ENCODE peak calls at places on chromosomes 12 and 14, in seven cellular contexts. G, J, F, L, N, V and D are unnamed samples.

GRCh38 chr14:65637780-65638179 is 225.2 kb downstream of the FUT8 start:
- DNase-seq in G (no peak), J (no peak), F (no peak), L (no peak), N (no peak), V (no peak), D (no peak)

GRCh38 chr14:81330619-81331122 is 69.5 kb downstream of the STON2 start:
- DNase-seq in G (no peak), J (no peak), F (no peak), L (no peak), N (no peak), V (no peak), D (no peak)

GRCh38 chr14:99202516-99202915 is 69.5 kb downstream of the BCL11B start:
- DNase-seq in G (no peak), J (no peak), F (no peak), L (no peak), N (no peak), V (no peak), D (no peak)

GRCh38 chr12:127162902-127163301 is 1104.1 kb upstream of the TMEM132C start:
- DNase-seq in G (no peak), J (no peak), F (no peak), L (no peak), N (no peak), V (no peak), D (no peak)

GRCh38 chr12:64673490-64674169 is 63.3 kb downstream of the RASSF3 start:
- DNase-seq in G (peak; percentile 58), J (no peak), F (no peak), L (no peak), N (no peak), V (no peak), D (peak; percentile 32)

GRCh38 chr14:22822619-22823551 is 6.8 kb upstream of the MRPL52 start:
- DNase-seq in G (peak; percentile 96), J (peak; percentile 65), F (peak; percentile 84), L (peak; percentile 88), N (peak; percentile 80), V (peak; percentile 66), D (peak; percentile 80)

GRCh38 chr14:35365130-35366047 is 39.2 kb downstream of the NFKBIA start:
- DNase-seq in G (no peak), J (peak; percentile 73), F (peak; percentile 62), L (peak; percentile 60), N (peak; percentile 76), V (peak; percentile 96), D (no peak)

GRCh38 chr12:58425481-58426392 is 484.4 kb downstream of the ATP23 start:
- DNase-seq in G (peak; percentile 84), J (peak; percentile 30), F (peak; percentile 62), L (peak; percentile 57), N (no peak), V (peak; percentile 34), D (no peak)

GRCh38 chr12:68844318-68844745 is 36.4 kb downstream of the MDM2 start:
- DNase-seq in G (no peak), J (no peak), F (no peak), L (no peak), N (no peak), V (no peak), D (no peak)

GRCh38 chr14:55867726-55868125 is 250.5 kb upstream of the PELI2 start:
- DNase-seq in G (no peak), J (no peak), F (no peak), L (no peak), N (no peak), V (no peak), D (no peak)

GRCh38 chr12:124363376-124363965 is 68.6 kb downstream of the RFLNA start:
- DNase-seq in G (no peak), J (no peak), F (no peak), L (no peak), N (no peak), V (no peak), D (no peak)

GRCh38 chr12:461425-461824 is 1.7 kb downstream of the B4GALNT3 start:
- DNase-seq in G (no peak), J (no peak), F (peak; percentile 79), L (no peak), N (no peak), V (peak; percentile 50), D (no peak)

GRCh38 chr12:123232472-123232806 is 502 bp downstream of the MPHOSPH9 start:
- DNase-seq in G (no peak), J (no peak), F (no peak), L (no peak), N (no peak), V (no peak), D (no peak)

GRCh38 chr12:2649201-2650030 is 145.4 kb upstream of the FKBP4 start:
- DNase-seq in G (no peak), J (no peak), F (no peak), L (no peak), N (no peak), V (no peak), D (no peak)

GRCh38 chr12:119528241-119528640 is 65.3 kb upstream of the TMEM233 start:
- DNase-seq in G (peak; percentile 82), J (no peak), F (no peak), L (no peak), N (no peak), V (no peak), D (no peak)

GRCh38 chr12:113220593-113221180 is 577 bp upstream of the TPCN1 start:
- DNase-seq in G (no peak), J (no peak), F (no peak), L (no peak), N (no peak), V (no peak), D (no peak)

GRCh38 chr14:72000907-72001306 is 68.7 kb downstream of the RGS6 start:
- DNase-seq in G (no peak), J (peak; percentile 49), F (no peak), L (peak; percentile 31), N (peak; percentile 48), V (no peak), D (no peak)

GRCh38 chr12:102407776-102408486 is 72.4 kb downstream of the IGF1 start:
- DNase-seq in G (no peak), J (no peak), F (no peak), L (no peak), N (no peak), V (no peak), D (no peak)

GRCh38 chr14:85594217-85594616 is 64.3 kb downstream of the FLRT2 start:
- DNase-seq in G (no peak), J (no peak), F (no peak), L (no peak), N (no peak), V (no peak), D (no peak)

GRCh38 chr12:30447061-30447750 is 248.5 kb downstream of the IPO8 start:
- DNase-seq in G (no peak), J (no peak), F (no peak), L (no peak), N (no peak), V (no peak), D (no peak)

GRCh38 chr12:109718390-109718789 is 4.8 kb downstream of the FAM222A start:
- DNase-seq in G (peak; percentile 94), J (no peak), F (no peak), L (peak; percentile 59), N (no peak), V (peak; percentile 27), D (peak; percentile 58)

GRCh38 chr12:76368230-76368629 is 20.0 kb upstream of the BBS10 start:
- DNase-seq in G (no peak), J (no peak), F (no peak), L (no peak), N (no peak), V (no peak), D (no peak)

GRCh38 chr14:52399886-52400599 is 85.9 kb downstream of the PTGER2 start:
- DNase-seq in G (peak; percentile 27), J (no peak), F (peak; percentile 39), L (no peak), N (no peak), V (no peak), D (no peak)

GRCh38 chr12:94170690-94171594 is 22.6 kb downstream of the PLXNC1 start:
- DNase-seq in G (no peak), J (no peak), F (no peak), L (no peak), N (no peak), V (no peak), D (no peak)

GRCh38 chr12:94169966-94170689 is 21.8 kb downstream of the PLXNC1 start:
- DNase-seq in G (no peak), J (no peak), F (no peak), L (no peak), N (no peak), V (peak; percentile 20), D (no peak)

GRCh38 chr12:94168041-94168440 is 19.7 kb downstream of the PLXNC1 start:
- DNase-seq in G (no peak), J (peak; percentile 35), F (no peak), L (no peak), N (no peak), V (no peak), D (no peak)

GRCh38 chr12:94171595-94171930 is 23.2 kb downstream of the PLXNC1 start:
- DNase-seq in G (no peak), J (no peak), F (no peak), L (no peak), N (no peak), V (no peak), D (no peak)

GRCh38 chr12:94169495-94169894 is 21.1 kb downstream of the PLXNC1 start:
- DNase-seq in G (no peak), J (no peak), F (no peak), L (no peak), N (no peak), V (no peak), D (no peak)
- H3K4me1 ChIP-seq in G (peaks cover 50% of the 10 kb centered on the region), J (no peaks in the 10 kb centered on the region), F (no peaks in the 10 kb centered on the region), L (no peaks in the 10 kb centered on the region), N (peaks cover 22% of the 10 kb centered on the region), V (peaks cover 11% of the 10 kb centered on the region), D (no peaks in the 10 kb centered on the region)

GRCh38 chr12:50167026-50167742 is at the start of gene CERS5:
- DNase-seq in G (peak; percentile 99), J (peak; percentile 98), F (peak; percentile 98), L (peak; percentile 99), N (peak; percentile 99), V (peak; percentile 99), D (peak; percentile 100)
- TF ChIP-seq CTCF in G (peak; percentile 20), J (peak; percentile 41), F (no peak), L (no peak), N (peak; percentile 40), V (peak; percentile 7), D (no peak)

DNA sequence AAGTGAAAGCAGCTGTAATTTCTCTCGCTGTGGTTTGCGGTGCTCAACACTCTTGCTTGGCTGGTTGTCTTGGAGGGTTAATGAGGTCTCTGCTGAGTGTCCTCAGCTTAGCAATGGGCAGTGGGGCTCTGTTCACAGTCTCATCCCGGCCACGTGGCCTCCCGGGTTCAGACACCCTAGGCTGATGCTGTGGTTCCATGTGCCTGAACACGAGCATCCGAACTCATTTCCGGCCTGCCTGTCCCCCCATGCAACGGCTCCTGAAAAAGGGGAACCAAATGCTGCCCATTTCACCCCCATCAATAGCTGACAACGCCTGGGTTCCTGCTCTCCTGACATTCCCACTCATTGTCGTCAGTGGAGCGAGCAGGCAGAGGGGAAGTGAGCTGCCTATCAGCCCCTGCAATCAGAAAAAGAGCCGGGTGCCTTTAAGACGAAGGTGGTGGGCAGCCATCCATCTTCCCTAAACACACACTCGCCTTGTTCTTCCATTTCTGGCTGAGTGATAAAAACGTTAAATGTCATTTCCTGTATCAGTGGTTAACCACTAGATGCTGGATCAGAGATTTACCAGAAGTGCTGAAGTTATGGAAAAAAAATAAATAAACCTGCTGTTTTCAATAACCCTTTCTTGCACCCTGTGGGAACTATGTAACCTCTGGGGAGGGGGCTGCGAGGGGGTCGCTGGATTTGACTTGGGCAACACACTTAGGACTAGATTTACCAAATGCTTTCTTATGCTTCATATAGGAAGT is 60.3 kb upstream of the BCL2L14 start:
- DNase-seq in G (no peak), J (peak; percentile 52), F (peak; percentile 46), L (no peak), N (peak; percentile 70), V (peak; percentile 56), D (peak; percentile 39)
- H3K4me1 ChIP-seq in G (peaks cover 34% of the 10 kb centered on the region), J (peaks cover 11% of the 10 kb centered on the region), F (peaks cover 6% of the 10 kb centered on the region), L (no peaks in the 10 kb centered on the region), N (peaks cover 12% of the 10 kb centered on the region), V (peaks cover 9% of the 10 kb centered on the region), D (peaks cover 11% of the 10 kb centered on the region)

GRCh38 chr12:111033281-111034147 is 113.1 kb upstream of the MYL2 start:
- DNase-seq in G (peak; percentile 72), J (peak; percentile 33), F (no peak), L (no peak), N (no peak), V (no peak), D (peak; percentile 54)
- TF ChIP-seq CTCF in G (peak; percentile 82), J (no peak), F (no peak), L (no peak), N (no peak), V (no peak), D (peak; percentile 42)